ENCODE peak calls at places on chromosomes 2 and 18, in five cellular contexts. V is Peyer's patch; E is IMR-90; H is DND-41; B is CD8-positive, alpha-beta T cell. L is an unnamed sample.

GRCh38 chr2:85584354-85584856 is at the start of gene VAMP5:
- DNase-seq in H (peak; percentile 71), V (no peak), B (no peak), E (no peak), L (peak; percentile 50)

GRCh38 chr2:169193624-169194023 is 124.3 kb downstream of the DHRS9 start:
- DNase-seq in B (no peak), H (no peak), E (no peak), V (no peak), L (no peak)

GRCh38 chr18:31487251-31488015 is 10.5 kb upstream of the DSG2 start:
- DNase-seq in V (no peak), H (no peak), E (peak; percentile 88), B (no peak), L (no peak)

GRCh38 chr18:25853716-25854465 is 236.5 kb downstream of the SS18 start:
- DNase-seq in B (no peak), H (no peak), V (no peak), E (no peak), L (no peak)

GRCh38 chr2:202038471-202039277 is 5.0 kb downstream of the FZD7 start:
- DNase-seq in E (peak; percentile 62), H (no peak), V (no peak), B (no peak), L (no peak)

GRCh38 chr2:201854221-201854801 is 48.0 kb downstream of the CDK15 start:
- DNase-seq in V (no peak), E (peak; percentile 99), B (no peak), H (no peak), L (no peak)

GRCh38 chr2:64859208-64860161 is 129.7 kb upstream of the SLC1A4 start:
- DNase-seq in B (no peak), V (peak; percentile 55), E (peak; percentile 87), H (no peak), L (no peak)

GRCh38 chr18:22473366-22473765 is 55.7 kb upstream of the CTAGE1 start:
- DNase-seq in E (no peak), B (no peak), V (no peak), H (no peak), L (no peak)

GRCh38 chr2:18122544-18123210 is 244.2 kb downstream of the KCNS3 start:
- DNase-seq in B (no peak), E (no peak), V (no peak), H (no peak), L (no peak)

GRCh38 chr18:60176271-60176670 is 196.3 kb downstream of the MC4R start:
- DNase-seq in V (no peak), E (no peak), H (no peak), B (no peak), L (no peak)

GRCh38 chr2:8103085-8103708 is 578.7 kb upstream of the ID2 start:
- DNase-seq in V (no peak), B (no peak), H (no peak), E (peak; percentile 78), L (no peak)

GRCh38 chr2:239193925-239194687 is 206.7 kb downstream of the HDAC4 start:
- DNase-seq in E (no peak), V (no peak), B (no peak), H (no peak), L (no peak)

GRCh38 chr2:165287083-165287778 is 48.0 kb downstream of the SCN2A start:
- DNase-seq in B (no peak), V (no peak), H (no peak), E (no peak), L (no peak)

GRCh38 chr2:46988733-46989481 is 73.3 kb upstream of the MCFD2 start:
- DNase-seq in H (no peak), E (no peak), V (no peak), B (no peak), L (no peak)

GRCh38 chr2:151576080-151576479 is 158.2 kb downstream of the NEB start:
- DNase-seq in H (no peak), B (no peak), V (no peak), E (no peak), L (no peak)

GRCh38 chr18:11811009-11811408 is 40.2 kb upstream of the CHMP1B start:
- DNase-seq in E (no peak), V (no peak), B (no peak), H (no peak), L (no peak)

GRCh38 chr2:12352891-12353290 is 363.8 kb upstream of the TRIB2 start:
- DNase-seq in H (no peak), V (no peak), E (peak; percentile 6), B (no peak), L (no peak)

GRCh38 chr2:164896634-164897033 is 55.0 kb upstream of the COBLL1 start:
- DNase-seq in E (peak; percentile 82), B (no peak), V (no peak), H (no peak), L (peak; percentile 65)

GRCh38 chr18:4994710-4995109 is 202.3 kb downstream of the AKAIN1 start:
- DNase-seq in H (no peak), B (no peak), V (no peak), E (no peak), L (no peak)
- H3K4me3 ChIP-seq in H (no peak overlapping the region), B (no peak overlapping the region), V (no peak overlapping the region), E (no peak overlapping the region), L (no peak overlapping the region)

GRCh38 chr2:233096006-233096405 is 35.9 kb downstream of the INPP5D start:
- DNase-seq in H (no peak), E (no peak), B (no peak), V (no peak), L (no peak)

GRCh38 chr2:233092446-233093438 is 32.6 kb downstream of the INPP5D start:
- DNase-seq in H (no peak), E (no peak), B (no peak), V (no peak), L (no peak)

GRCh38 chr2:233094614-233095013 is 34.5 kb downstream of the INPP5D start:
- DNase-seq in E (no peak), H (no peak), V (no peak), B (no peak), L (no peak)

GRCh38 chr2:233091595-233092375 is 31.6 kb downstream of the INPP5D start:
- DNase-seq in V (no peak), H (no peak), E (no peak), B (no peak), L (no peak)

DNA sequence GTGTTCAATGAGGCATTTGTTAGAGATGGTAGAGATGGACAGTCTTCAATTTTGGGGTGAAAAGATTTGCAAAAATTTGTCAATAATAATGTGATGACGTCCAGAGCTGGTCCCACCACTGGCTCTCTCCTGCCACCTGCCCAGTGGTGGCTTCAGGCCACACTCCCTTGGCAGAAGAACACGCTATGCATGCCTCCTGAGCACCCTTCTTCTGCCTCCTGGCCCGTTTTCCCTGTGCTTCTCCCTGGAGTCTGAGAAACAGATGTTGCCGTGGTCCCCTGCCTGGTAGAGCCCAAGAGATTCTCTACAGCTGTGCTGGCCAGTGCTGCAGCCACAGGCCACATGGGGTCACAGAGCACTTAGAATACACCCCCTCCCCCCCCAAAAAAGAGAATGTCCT is 33.6 kb downstream of the INPP5D start:
- DNase-seq in V (no peak), B (no peak), E (no peak), H (no peak), L (no peak)
- H3K4me1 ChIP-seq in V (no peaks in the 10 kb centered on the region), B (peaks cover 11% of the 10 kb centered on the region), E (no peaks in the 10 kb centered on the region), H (no peaks in the 10 kb centered on the region), L (peaks cover 35% of the 10 kb centered on the region)

DNA sequence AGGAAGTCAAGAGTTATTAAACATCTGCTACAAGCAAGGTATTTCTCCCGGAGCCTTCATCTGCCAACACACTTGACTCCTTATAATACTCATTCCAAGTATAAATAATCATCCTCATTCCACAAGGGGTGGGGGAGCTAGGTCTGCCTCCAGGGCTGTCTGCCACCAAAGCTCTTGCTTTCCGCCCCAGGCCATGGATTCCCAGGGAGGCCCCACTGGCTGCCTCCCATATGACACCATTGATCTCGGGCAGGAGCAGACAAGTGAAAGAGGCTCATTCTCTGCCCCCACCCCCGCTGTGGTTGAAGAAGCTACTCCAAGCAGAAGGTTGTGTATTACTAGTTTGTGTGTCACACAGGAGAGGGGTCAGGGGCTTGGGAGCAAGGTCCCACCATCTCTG is 99.5 kb downstream of the MRO start:
- DNase-seq in B (no peak), V (no peak), H (no peak), E (no peak), L (no peak)
- H3K27me3 ChIP-seq in B (no peaks in the 10 kb centered on the region), V (no peaks in the 10 kb centered on the region), H (peaks cover 4% of the 10 kb centered on the region), E (no peaks in the 10 kb centered on the region), L (no peaks in the 10 kb centered on the region)

GRCh38 chr18:37392648-37393047 is 172.9 kb downstream of the CELF4 start:
- DNase-seq in H (no peak), B (no peak), V (no peak), E (no peak), L (no peak)

GRCh38 chr18:37393221-37393828 is 172.3 kb downstream of the CELF4 start:
- DNase-seq in E (no peak), B (no peak), V (no peak), H (no peak), L (no peak)

GRCh38 chr18:37395138-37395537 is 170.5 kb downstream of the CELF4 start:
- DNase-seq in V (no peak), E (no peak), B (no peak), H (no peak), L (no peak)

GRCh38 chr18:37394610-37394965 is 171.0 kb downstream of the CELF4 start:
- DNase-seq in H (no peak), B (no peak), V (no peak), E (no peak), L (no peak)

GRCh38 chr18:37393945-37394609 is 171.5 kb downstream of the CELF4 start:
- DNase-seq in V (peak; percentile 24), B (no peak), H (no peak), E (peak; percentile 76), L (no peak)
- H3K4me3 ChIP-seq in V (peak overlapping the region; percentile 27), B (no peak overlapping the region), H (no peak overlapping the region), E (peak overlapping the region; percentile 29), L (no peak overlapping the region)

DNA sequence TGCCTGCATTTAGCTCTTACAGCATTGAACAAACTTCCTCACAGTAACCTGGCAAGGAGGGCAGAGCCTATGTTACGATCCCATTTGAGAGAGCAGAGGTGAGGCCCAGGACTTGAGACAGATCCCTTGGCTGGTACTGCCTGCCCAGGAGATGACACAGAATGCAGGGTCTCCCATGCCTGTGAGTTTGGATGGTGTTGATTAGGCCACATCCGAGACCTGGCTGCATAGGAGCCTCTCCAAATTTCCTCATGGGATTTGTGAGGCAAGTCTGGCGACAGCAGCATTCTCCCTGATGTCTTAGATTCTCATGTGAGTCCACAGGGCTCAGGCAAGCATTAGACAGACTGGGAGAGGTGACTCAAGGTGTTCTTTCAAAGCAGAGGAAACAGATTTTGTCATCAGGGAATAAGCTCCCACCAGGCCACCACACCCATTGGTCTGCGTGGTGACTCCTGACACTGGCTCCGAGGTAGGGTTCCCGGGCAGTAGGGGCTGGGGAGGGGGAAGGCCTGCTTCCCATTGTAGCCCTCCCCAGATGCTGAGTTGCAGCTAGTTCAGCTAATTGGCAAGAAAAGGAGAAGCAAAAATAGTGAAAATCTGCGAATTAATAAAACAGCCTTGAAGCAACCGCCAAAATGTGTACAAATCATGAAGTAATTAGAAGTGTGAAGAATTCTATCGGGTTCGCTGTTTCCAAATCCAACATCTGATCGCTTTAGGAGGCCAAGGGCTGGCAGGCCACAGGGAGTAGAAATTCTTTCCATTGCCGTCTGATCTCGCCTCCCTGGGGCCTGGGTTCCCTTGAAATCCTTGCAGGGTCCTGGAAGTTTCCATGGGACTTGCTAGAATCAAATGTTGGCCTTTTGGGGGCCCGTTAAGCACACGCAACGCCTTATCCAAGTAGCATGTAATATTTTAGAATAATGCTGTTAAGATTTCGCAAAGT is 68.0 kb downstream of the MAPK4 start:
- DNase-seq in B (no peak), V (no peak), E (no peak), H (no peak), L (no peak)
- H3K4me1 ChIP-seq in B (no peaks in the 10 kb centered on the region), V (no peaks in the 10 kb centered on the region), E (no peaks in the 10 kb centered on the region), H (no peaks in the 10 kb centered on the region), L (no peaks in the 10 kb centered on the region)

L was measured in CD4-positive, CD25-positive, alpha-beta regulatory T cell.